ENCODE peak calls at places on chromosomes 7 and 10, in six cellular contexts. R, A, U, Z, O and W are unnamed samples.

GRCh38 chr7:2757361-2757903 is 69.4 kb downstream of the AMZ1 start:
- DNase-seq in R (no peak), A (no peak), U (no peak), Z (peak; percentile 46), O (no peak), W (no peak)

GRCh38 chr10:3950676-3951275 is 165.8 kb upstream of the KLF6 start:
- DNase-seq in R (no peak), A (peak; percentile 25), U (no peak), Z (no peak), O (no peak), W (peak; percentile 31)

GRCh38 chr7:93414574-93414973 is 159.9 kb downstream of the CALCR start:
- DNase-seq in R (no peak), A (no peak), U (no peak), Z (no peak), O (no peak), W (no peak)

GRCh38 chr7:99267530-99268360 is 4.9 kb upstream of the MYH16 start:
- DNase-seq in R (peak; percentile 76), A (no peak), U (no peak), Z (peak; percentile 31), O (peak; percentile 77), W (no peak)

GRCh38 chr7:112708236-112708635 is 82.0 kb downstream of the TMEM168 start:
- DNase-seq in R (no peak), A (no peak), U (no peak), Z (no peak), O (no peak), W (no peak)

GRCh38 chr7:47714669-47715607 is 133.0 kb upstream of the TNS3 start:
- DNase-seq in R (no peak), A (no peak), U (no peak), Z (no peak), O (no peak), W (no peak)

GRCh38 chr10:117746541-117747195 is 204.1 kb downstream of the EMX2 start:
- DNase-seq in R (no peak), A (no peak), U (no peak), Z (no peak), O (no peak), W (no peak)

GRCh38 chr10:88281592-88282268 is 301.4 kb downstream of the RNLS start:
- DNase-seq in R (peak; percentile 90), A (no peak), U (no peak), Z (no peak), O (peak; percentile 73), W (no peak)

GRCh38 chr7:74709880-74710671 is 52.6 kb downstream of the GTF2I start:
- DNase-seq in R (no peak), A (no peak), U (no peak), Z (no peak), O (no peak), W (no peak)

GRCh38 chr10:110357252-110357780 is 52.6 kb upstream of the SMNDC1 start:
- DNase-seq in R (peak; percentile 94), A (no peak), U (no peak), Z (no peak), O (peak; percentile 91), W (no peak)

GRCh38 chr7:42338231-42339222 is 101.5 kb upstream of the GLI3 start:
- DNase-seq in R (peak; percentile 42), A (no peak), U (no peak), Z (no peak), O (peak; percentile 58), W (no peak)

GRCh38 chr7:111499027-111499426 is 63.3 kb downstream of the IMMP2L start:
- DNase-seq in R (peak; percentile 43), A (no peak), U (no peak), Z (no peak), O (peak; percentile 13), W (no peak)

GRCh38 chr7:8232999-8233847 is 28.7 kb downstream of the ICA1 start:
- DNase-seq in R (no peak), A (no peak), U (no peak), Z (no peak), O (no peak), W (peak; percentile 59)

DNA sequence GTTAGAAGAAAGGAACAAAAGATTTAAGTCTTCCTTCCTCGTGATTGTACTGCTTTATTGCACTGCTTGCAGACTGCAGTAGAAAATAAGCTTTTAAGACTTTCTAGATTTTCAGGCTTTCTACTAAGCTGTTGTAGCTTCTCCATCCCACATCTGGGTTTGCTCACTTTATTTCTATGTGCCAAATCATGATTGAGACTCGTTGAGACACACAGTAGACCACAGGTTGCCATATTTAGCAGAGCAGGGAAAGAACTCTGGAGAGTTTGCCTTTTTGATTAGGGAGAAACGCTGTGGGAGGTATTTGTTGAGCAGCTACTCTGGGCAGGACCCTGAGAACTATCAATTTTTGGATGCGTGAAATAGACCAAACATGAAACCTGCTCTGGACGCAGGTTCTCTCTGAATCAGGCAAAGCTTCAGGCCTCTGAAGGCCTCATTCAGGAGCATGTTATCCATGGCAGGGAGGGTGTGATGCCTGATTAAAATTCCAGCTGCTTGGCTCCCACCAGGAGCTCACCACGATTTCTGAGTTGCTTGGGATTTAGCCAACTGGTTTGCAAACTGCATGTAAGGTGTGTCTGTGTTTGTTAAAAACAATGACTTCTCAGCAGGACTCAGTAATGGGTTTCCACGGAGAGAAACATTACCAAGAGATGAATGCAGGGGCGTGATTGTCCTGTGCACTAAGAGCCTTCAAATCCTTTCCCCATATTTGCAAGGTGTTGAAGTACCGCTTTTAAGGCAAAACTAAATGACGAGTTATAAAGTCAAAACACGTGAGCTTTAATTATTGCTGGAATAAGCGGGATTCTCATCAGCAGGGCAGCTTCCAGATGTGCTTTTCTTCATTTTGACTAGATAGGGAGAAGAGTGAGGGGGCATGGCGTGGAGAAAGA is 88.9 kb upstream of the BTBD16 start:
- DNase-seq in R (no peak), A (no peak), U (no peak), Z (no peak), O (peak; percentile 27), W (no peak)
- H3K4me3 ChIP-seq in R (no peak overlapping the region), A (no peak overlapping the region), U (no peak overlapping the region), Z (no peak overlapping the region), O (no peak overlapping the region), W (no peak overlapping the region)

GRCh38 chr10:101617824-101618568 is 29.9 kb downstream of the DPCD start:
- DNase-seq in R (no peak), A (no peak), U (no peak), Z (no peak), O (no peak), W (no peak)

GRCh38 chr10:101616415-101617101 is 28.4 kb downstream of the DPCD start:
- DNase-seq in R (no peak), A (no peak), U (no peak), Z (no peak), O (no peak), W (no peak)

GRCh38 chr10:101615760-101616116 is 27.6 kb downstream of the DPCD start:
- DNase-seq in R (no peak), A (no peak), U (no peak), Z (no peak), O (no peak), W (no peak)

GRCh38 chr10:101618871-101619270 is 30.8 kb downstream of the DPCD start:
- DNase-seq in R (no peak), A (no peak), U (no peak), Z (no peak), O (no peak), W (no peak)

GRCh38 chr10:101617102-101617823 is 29.1 kb downstream of the DPCD start:
- DNase-seq in R (no peak), A (no peak), U (no peak), Z (no peak), O (no peak), W (no peak)
- H3K4me3 ChIP-seq in R (no peak overlapping the region), A (no peak overlapping the region), U (no peak overlapping the region), Z (no peak overlapping the region), O (no peak overlapping the region), W (no peak overlapping the region)

GRCh38 chr10:76139431-76139830 is 708.0 kb downstream of the LRMDA start:
- DNase-seq in R (no peak), A (no peak), U (no peak), Z (no peak), O (no peak), W (no peak)

GRCh38 chr10:76133597-76134255 is 702.3 kb downstream of the LRMDA start:
- DNase-seq in R (no peak), A (no peak), U (no peak), Z (no peak), O (no peak), W (no peak)

GRCh38 chr10:76141376-76141775 is 710.0 kb downstream of the LRMDA start:
- DNase-seq in R (no peak), A (no peak), U (no peak), Z (no peak), O (no peak), W (no peak)

GRCh38 chr10:76136876-76137420 is 705.5 kb downstream of the LRMDA start:
- DNase-seq in R (no peak), A (no peak), U (no peak), Z (no peak), O (no peak), W (no peak)
- H3K4me3 ChIP-seq in R (no peak overlapping the region), A (no peak overlapping the region), U (no peak overlapping the region), Z (no peak overlapping the region), O (no peak overlapping the region), W (no peak overlapping the region)

DNA sequence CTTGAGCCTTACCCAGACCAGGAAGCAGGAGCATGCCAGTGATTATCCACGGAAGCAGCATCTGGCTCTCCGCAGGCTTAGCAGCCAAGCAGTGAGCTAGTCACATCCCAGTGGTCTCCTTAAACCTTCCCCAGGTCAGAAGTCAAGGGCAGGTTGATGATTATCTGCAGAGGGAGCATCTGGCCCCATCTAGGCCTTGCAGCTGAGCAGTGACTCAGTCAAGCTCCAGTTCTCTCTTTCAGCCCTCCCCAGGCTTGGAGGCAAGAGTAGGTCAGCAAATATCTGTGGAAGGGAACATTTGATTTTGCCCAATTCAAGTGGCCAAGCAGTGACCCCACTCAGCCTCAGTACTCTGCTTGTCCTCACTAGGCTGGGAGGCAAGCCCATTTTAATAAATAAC is 61.6 kb downstream of the ANKRD7 start:
- DNase-seq in R (no peak), A (no peak), U (no peak), Z (no peak), O (no peak), W (no peak)
- H3K4me3 ChIP-seq in R (no peak overlapping the region), A (no peak overlapping the region), U (no peak overlapping the region), Z (no peak overlapping the region), O (no peak overlapping the region), W (no peak overlapping the region)

GRCh38 chr7:32178731-32179366 is 108.6 kb upstream of the PDE1C start:
- DNase-seq in R (no peak), A (no peak), U (no peak), Z (no peak), O (no peak), W (no peak)
- H3K4me3 ChIP-seq in R (no peak overlapping the region), A (no peak overlapping the region), U (no peak overlapping the region), Z (no peak overlapping the region), O (no peak overlapping the region), W (no peak overlapping the region)

DNA sequence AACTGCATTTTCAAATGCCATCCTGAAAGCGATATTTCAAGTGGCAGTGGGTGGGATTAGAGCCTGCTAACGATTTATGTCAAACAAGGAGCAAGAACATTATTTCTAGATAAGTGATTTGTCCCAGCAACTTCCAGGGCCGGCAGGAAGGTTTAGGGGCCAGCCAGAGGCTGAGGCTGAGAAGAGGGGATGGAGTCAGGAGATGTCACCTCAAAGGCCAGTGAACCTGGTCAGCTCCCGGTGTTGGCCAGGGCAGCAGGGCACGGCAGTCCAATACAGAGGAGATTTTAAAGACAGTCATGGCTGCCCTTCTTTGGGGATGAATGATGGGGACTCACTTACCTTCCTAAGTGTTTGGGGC is 105.7 kb upstream of the PPIF start:
- DNase-seq in R (no peak), A (no peak), U (no peak), Z (no peak), O (no peak), W (no peak)
- H3K4me3 ChIP-seq in R (no peak overlapping the region), A (no peak overlapping the region), U (peak overlapping the region; percentile 58), Z (peak overlapping the region; percentile 73), O (peak overlapping the region; percentile 61), W (peak overlapping the region; percentile 73)